ENCODE peak calls at places on chromosomes 5 and 9, in six cellular contexts. P is GM12878, K is A549, M is HepG2, X is endothelial cell of umbilical vein, Y is K562. O is an unnamed sample.

GRCh38 chr5:57887851-57888621 is 405.4 kb upstream of the ACTBL2 start:
- DNase-seq in P (no peak), K (peak; percentile 70), M (peak; percentile 23), X (peak; percentile 73), Y (peak; percentile 29), O (peak; percentile 7)

GRCh38 chr5:91126448-91126847 is 256.7 kb downstream of the ARRDC3 start:
- DNase-seq in P (no peak), K (no peak), M (no peak), X (peak; percentile 79), Y (no peak), O (no peak)

GRCh38 chr5:176648467-176649194 is 1.3 kb downstream of the TSPAN17 start:
- DNase-seq in P (no peak), K (no peak), M (no peak), X (no peak), Y (peak; percentile 83), O (no peak)

GRCh38 chr5:180289966-180290365 is 1.9 kb downstream of the MAPK9 start:
- DNase-seq in P (no peak), K (no peak), M (no peak), X (no peak), Y (no peak), O (no peak)

GRCh38 chr5:67842806-67843205 is 372.8 kb upstream of the PIK3R1 start:
- DNase-seq in P (no peak), K (no peak), M (no peak), X (peak; percentile 40), Y (no peak), O (no peak)

GRCh38 chr5:55226027-55226933 is 835 bp downstream of the MCIDAS start:
- DNase-seq in P (no peak), K (peak; percentile 92), M (peak; percentile 38), X (peak; percentile 51), Y (peak; percentile 89), O (peak; percentile 89)

GRCh38 chr5:34656001-34656699 is at the start of gene RAI14:
- DNase-seq in P (no peak), K (peak; percentile 89), M (peak; percentile 41), X (peak; percentile 93), Y (peak; percentile 91), O (peak; percentile 25)

GRCh38 chr5:167513383-167513782 is 778.1 kb upstream of the WWC1 start:
- DNase-seq in P (no peak), K (no peak), M (no peak), X (no peak), Y (no peak), O (no peak)

GRCh38 chr5:126912607-126913006 is 117.8 kb downstream of the MARCHF3 start:
- DNase-seq in P (no peak), K (no peak), M (no peak), X (no peak), Y (no peak), O (peak; percentile 89)

GRCh38 chr5:77924081-77924480 is 147.9 kb upstream of the TBCA start:
- DNase-seq in P (no peak), K (no peak), M (no peak), X (no peak), Y (no peak), O (no peak)

GRCh38 chr9:101409079-101409477 is 10.4 kb downstream of the ZNF189 start:
- DNase-seq in P (no peak), K (no peak), M (no peak), X (no peak), Y (no peak), O (no peak)

GRCh38 chr9:123033352-123033751 is at the start of gene GPR21:
- DNase-seq in P (no peak), K (no peak), M (no peak), X (no peak), Y (no peak), O (no peak)

GRCh38 chr5:74801941-74802340 is 34.9 kb downstream of the NSA2 start:
- DNase-seq in P (no peak), K (no peak), M (no peak), X (no peak), Y (no peak), O (no peak)

GRCh38 chr5:58886315-58887207 is 303.7 kb downstream of the RAB3C start:
- DNase-seq in P (no peak), K (peak; percentile 77), M (peak; percentile 25), X (peak; percentile 44), Y (peak; percentile 60), O (peak; percentile 74)

GRCh38 chr5:112918679-112919078 is 3.3 kb downstream of the REEP5 start:
- DNase-seq in P (no peak), K (no peak), M (no peak), X (no peak), Y (no peak), O (no peak)

GRCh38 chr5:124402144-124402581 is 344.3 kb downstream of the ZNF608 start:
- DNase-seq in P (no peak), K (no peak), M (no peak), X (peak; percentile 37), Y (no peak), O (peak; percentile 14)

GRCh38 chr5:158011420-158011819 is 152.5 kb upstream of the CLINT1 start:
- DNase-seq in P (no peak), K (no peak), M (no peak), X (no peak), Y (no peak), O (no peak)

GRCh38 chr5:158013939-158014338 is 155.0 kb upstream of the CLINT1 start:
- DNase-seq in P (no peak), K (peak; percentile 28), M (peak; percentile 7), X (peak; percentile 29), Y (peak; percentile 31), O (no peak)

GRCh38 chr5:158010831-158011230 is 151.9 kb upstream of the CLINT1 start:
- DNase-seq in P (no peak), K (no peak), M (no peak), X (no peak), Y (no peak), O (no peak)

GRCh38 chr5:158014367-158014766 is 155.4 kb upstream of the CLINT1 start:
- DNase-seq in P (no peak), K (no peak), M (no peak), X (no peak), Y (no peak), O (no peak)

GRCh38 chr5:158013303-158013702 is 154.4 kb upstream of the CLINT1 start:
- DNase-seq in P (no peak), K (no peak), M (no peak), X (no peak), Y (no peak), O (no peak)
- TF ChIP-seq MYC in P (no peak), K (no peak), M (no peak), X (no peak), Y (no peak), O (no peak)

GRCh38 chr9:136614372-136614922 is 48.3 kb upstream of the EGFL7 start:
- DNase-seq in P (no peak), K (no peak), M (no peak), X (peak; percentile 94), Y (peak; percentile 91), O (no peak)
- TF ChIP-seq POLR2A in P (no peak), K (no peak), M (no peak), X (no peak), Y (no peak), O (no peak)

DNA sequence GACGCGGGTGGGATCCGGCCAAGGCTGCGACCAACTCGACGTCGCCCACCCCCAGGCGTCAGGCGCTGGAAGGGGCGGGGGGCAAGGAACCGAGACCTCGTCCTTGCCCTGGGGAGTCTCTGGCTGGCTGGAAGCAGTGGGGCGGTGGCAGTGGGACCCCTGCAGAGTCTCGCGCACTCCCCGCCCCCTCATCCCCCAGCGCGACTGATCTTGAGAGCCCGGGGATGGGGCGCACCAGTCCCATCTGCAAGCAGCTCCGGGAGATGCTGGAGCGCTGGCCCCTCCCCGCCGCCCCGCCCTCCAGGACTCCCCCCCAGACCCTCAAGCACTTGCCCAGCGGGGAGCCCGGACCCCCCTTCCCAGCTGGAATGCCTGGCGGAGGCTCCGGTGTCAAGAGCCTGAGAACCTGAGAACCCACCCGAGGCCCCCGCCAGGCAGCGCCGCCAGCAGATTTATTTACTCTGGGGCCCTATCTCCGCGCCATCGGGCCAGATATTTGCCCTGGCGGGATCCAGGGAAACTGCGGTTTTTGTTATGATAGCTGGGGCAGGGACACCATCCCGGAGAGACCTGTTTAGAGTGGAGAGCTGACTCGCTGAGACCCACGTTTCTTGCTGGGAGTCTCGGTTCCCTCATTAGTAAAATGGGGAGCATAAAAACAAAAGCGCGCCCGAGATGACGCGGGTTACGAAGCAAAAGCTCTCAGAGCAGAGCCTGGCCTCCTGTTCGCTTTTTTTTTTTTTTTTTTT is 1.2 kb downstream of the PRRT1B start:
- DNase-seq in P (no peak), K (peak; percentile 92), M (peak; percentile 68), X (peak; percentile 15), Y (no peak), O (no peak)
- H3K4me3 ChIP-seq in P (no peak overlapping the region), K (peak overlapping the region; percentile 48), M (peak overlapping the region; percentile 70), X (peak overlapping the region; percentile 48), Y (no peak overlapping the region), O (no peak overlapping the region)

GRCh38 chr5:133843911-133844310 is 124.5 kb downstream of the C5orf15 start:
- DNase-seq in P (no peak), K (no peak), M (no peak), X (no peak), Y (no peak), O (no peak)
- TF ChIP-seq MYC in P (no peak), K (no peak), M (no peak), X (no peak), Y (no peak), O (no peak)

GRCh38 chr9:127520941-127521918 is 69.9 kb downstream of the LRSAM1 start:
- DNase-seq in P (no peak), K (no peak), M (no peak), X (peak; percentile 90), Y (no peak), O (no peak)
- TF ChIP-seq POLR2A in P (no peak), K (no peak), M (no peak), X (peak; percentile 68), Y (no peak), O (no peak)